ENCODE peak calls at places on chromosomes 2 and 18, in eight cellular contexts. U, D, N, W, P, Q, L and A are unnamed samples.

GRCh38 chr2:157245441-157246211 is 11.9 kb upstream of the GALNT5 start:
- DNase-seq in W (no peak), N (no peak), U (no peak), D (no peak), Q (no peak), P (no peak), L (no peak), A (no peak)

GRCh38 chr2:230773039-230773773 is 60.6 kb downstream of the CAB39 start:
- DNase-seq in P (no peak), L (no peak), N (no peak), Q (no peak), W (no peak), U (no peak), D (no peak), A (no peak)

GRCh38 chr2:24926602-24927252 is 6.7 kb upstream of the ADCY3 start:
- DNase-seq in U (peak; percentile 41), L (peak; percentile 18), N (no peak), D (no peak), W (no peak), P (no peak), Q (peak; percentile 77), A (peak; percentile 80)

GRCh38 chr2:55169915-55170314 is 62.2 kb downstream of the CLHC1 start:
- DNase-seq in Q (no peak), U (no peak), P (no peak), W (no peak), D (no peak), N (no peak), L (no peak), A (no peak)

GRCh38 chr2:150051004-150051403 is 436.5 kb downstream of the RND3 start:
- DNase-seq in N (no peak), Q (no peak), U (no peak), L (no peak), P (no peak), W (no peak), D (no peak), A (no peak)

GRCh38 chr18:5963267-5963666 is 67.9 kb upstream of the TMEM200C start:
- DNase-seq in L (no peak), U (no peak), W (no peak), P (no peak), Q (no peak), D (no peak), N (no peak), A (no peak)

GRCh38 chr18:57775937-57776336 is 27.2 kb downstream of the ATP8B1 start:
- DNase-seq in L (no peak), U (peak; percentile 86), D (no peak), N (no peak), Q (no peak), P (no peak), W (no peak), A (no peak)

GRCh38 chr2:6968319-6969100 is 51.3 kb downstream of the RNF144A start:
- DNase-seq in D (no peak), U (no peak), N (no peak), W (no peak), Q (peak; percentile 56), L (no peak), P (no peak), A (no peak)

GRCh38 chr2:26704441-26704977 is 12.0 kb downstream of the KCNK3 start:
- DNase-seq in D (no peak), Q (no peak), N (no peak), P (no peak), U (peak; percentile 17), W (peak; percentile 66), L (no peak), A (no peak)

GRCh38 chr18:49565656-49566055 is 3.8 kb downstream of the LIPG start:
- DNase-seq in L (no peak), U (no peak), W (no peak), D (peak; percentile 34), P (no peak), Q (peak; percentile 55), N (no peak), A (peak; percentile 77)

GRCh38 chr2:20052872-20053281 is 1.4 kb upstream of the LAPTM4A start:
- DNase-seq in W (peak; percentile 59), Q (peak; percentile 78), D (peak; percentile 14), L (peak; percentile 37), N (no peak), U (peak; percentile 64), P (no peak), A (peak; percentile 84)

GRCh38 chr2:9761547-9761946 is 81.7 kb upstream of the TAF1B start:
- DNase-seq in Q (peak; percentile 70), L (no peak), W (no peak), U (no peak), N (no peak), D (no peak), P (no peak), A (peak; percentile 79)

GRCh38 chr18:28398491-28398890 is 221.6 kb upstream of the CDH2 start:
- DNase-seq in D (no peak), N (no peak), U (no peak), Q (no peak), W (no peak), L (no peak), P (no peak), A (no peak)

GRCh38 chr2:45210466-45211195 is 201.4 kb upstream of the SIX2 start:
- DNase-seq in N (no peak), U (peak; percentile 31), Q (no peak), P (no peak), L (no peak), D (no peak), W (no peak), A (no peak)

GRCh38 chr18:33135951-33136660 is 304.4 kb downstream of the CCDC178 start:
- DNase-seq in N (no peak), P (no peak), Q (no peak), U (no peak), W (no peak), L (no peak), D (no peak), A (no peak)

GRCh38 chr18:76997951-76998808 is 134.4 kb downstream of the MBP start:
- DNase-seq in P (no peak), U (no peak), D (no peak), W (no peak), N (no peak), Q (no peak), L (no peak), A (no peak)

GRCh38 chr2:129253461-129253812 is 726.0 kb upstream of the RAB6C start:
- DNase-seq in N (no peak), W (no peak), U (no peak), P (no peak), D (no peak), Q (no peak), L (peak; percentile 18), A (peak; percentile 67)

GRCh38 chr2:148616696-148617095 is 27.9 kb upstream of the EPC2 start:
- DNase-seq in U (no peak), Q (no peak), L (no peak), W (no peak), N (no peak), D (no peak), P (no peak), A (no peak)

GRCh38 chr2:184053326-184053725 is 545.0 kb upstream of the ZNF804A start:
- DNase-seq in U (no peak), D (peak; percentile 88), Q (no peak), W (no peak), P (no peak), L (no peak), N (no peak), A (no peak)

GRCh38 chr2:241965931-241966412 is 96.4 kb downstream of the RTP5 start:
- DNase-seq in L (no peak), U (peak; percentile 62), N (no peak), W (peak; percentile 95), Q (no peak), P (no peak), D (no peak), A (peak; percentile 43)

GRCh38 chr2:171432206-171432968 is 1.4 kb downstream of the METTL8 start:
- DNase-seq in L (no peak), Q (no peak), W (no peak), U (no peak), D (no peak), N (no peak), P (no peak), A (no peak)

GRCh38 chr2:109260116-109260855 is 131.3 kb downstream of the SH3RF3 start:
- DNase-seq in U (no peak), W (no peak), Q (no peak), L (no peak), D (no peak), N (no peak), P (no peak), A (peak; percentile 8)

GRCh38 chr2:64819371-64819770 is 165.7 kb upstream of the SERTAD2 start:
- DNase-seq in W (no peak), L (no peak), P (no peak), Q (no peak), N (no peak), U (no peak), D (no peak), A (no peak)

GRCh38 chr18:76379226-76380126 is 115.6 kb downstream of the ZNF516 start:
- DNase-seq in P (no peak), W (no peak), Q (no peak), D (no peak), L (no peak), N (no peak), U (no peak), A (no peak)

GRCh38 chr2:48626047-48626446 is 8.4 kb downstream of the GTF2A1L start:
- DNase-seq in W (no peak), U (no peak), L (no peak), N (no peak), P (no peak), Q (no peak), D (no peak), A (no peak)

GRCh38 chr2:171390941-171391516 is 42.8 kb downstream of the METTL8 start:
- DNase-seq in L (no peak), P (no peak), D (no peak), U (peak; percentile 30), N (no peak), W (no peak), Q (no peak), A (no peak)

GRCh38 chr2:88601302-88601701 is 26.0 kb downstream of the EIF2AK3 start:
- DNase-seq in L (no peak), P (no peak), W (no peak), D (no peak), U (no peak), N (no peak), Q (no peak), A (no peak)

GRCh38 chr2:173706936-173707335 is 258.2 kb downstream of the SP3 start:
- DNase-seq in D (no peak), Q (no peak), W (no peak), L (no peak), P (peak; percentile 55), N (no peak), U (no peak), A (no peak)